ENCODE peak calls at places on chromosomes 11 and 22, in eight cellular contexts. One of them, this sample, is unnamed.
A peak's percentile ranks its signal among the peaks of the same experiment; 100 is the strongest.

GRCh38 chr11:128334311-128335044 is 252.9 kb downstream of the ETS1 start:
- DNase-seq in right lobe of liver: peak; percentile 69
- DNase-seq in foreskin keratinocyte: no peak
- DNase-seq in gastrocnemius medialis: no peak
- DNase-seq in lower lobe of right lung: peak; percentile 52
- DNase-seq in left lung: no peak
- DNase-seq in body of pancreas: peak; percentile 12
- DNase-seq in PC-9: no peak
- DNase-seq in this sample: no peak

GRCh38 chr22:21858025-21858764 is 9.2 kb downstream of the MAPK1 start:
- DNase-seq in left lung: no peak
- DNase-seq in PC-9: no peak
- DNase-seq in body of pancreas: no peak
- DNase-seq in lower lobe of right lung: no peak
- DNase-seq in right lobe of liver: no peak
- DNase-seq in gastrocnemius medialis: no peak
- DNase-seq in foreskin keratinocyte: no peak
- DNase-seq in this sample: no peak

GRCh38 chr11:35655856-35656255 is 6.7 kb upstream of the TRIM44 start:
- DNase-seq in body of pancreas: no peak
- DNase-seq in foreskin keratinocyte: no peak
- DNase-seq in left lung: no peak
- DNase-seq in gastrocnemius medialis: no peak
- DNase-seq in lower lobe of right lung: no peak
- DNase-seq in PC-9: no peak
- DNase-seq in right lobe of liver: no peak
- DNase-seq in this sample: no peak

GRCh38 chr11:61961570-61962212 is 5.7 kb downstream of the FTH1 start:
- DNase-seq in body of pancreas: peak; percentile 70
- DNase-seq in left lung: no peak
- DNase-seq in PC-9: peak; percentile 76
- DNase-seq in lower lobe of right lung: no peak
- DNase-seq in foreskin keratinocyte: no peak
- DNase-seq in gastrocnemius medialis: peak; percentile 53
- DNase-seq in right lobe of liver: no peak
- DNase-seq in this sample: no peak

GRCh38 chr11:125147280-125147679 is 17.3 kb upstream of the PKNOX2 start:
- DNase-seq in lower lobe of right lung: no peak
- DNase-seq in foreskin keratinocyte: no peak
- DNase-seq in PC-9: no peak
- DNase-seq in gastrocnemius medialis: no peak
- DNase-seq in right lobe of liver: no peak
- DNase-seq in left lung: no peak
- DNase-seq in body of pancreas: no peak
- DNase-seq in this sample: no peak

GRCh38 chr22:48253136-48253535 is 1490.7 kb downstream of the TBC1D22A start:
- DNase-seq in right lobe of liver: no peak
- DNase-seq in gastrocnemius medialis: no peak
- DNase-seq in foreskin keratinocyte: no peak
- DNase-seq in body of pancreas: no peak
- DNase-seq in lower lobe of right lung: no peak
- DNase-seq in left lung: no peak
- DNase-seq in PC-9: no peak
- DNase-seq in this sample: no peak

GRCh38 chr11:132430352-132431091 is 1060.1 kb downstream of the NTM start:
- DNase-seq in body of pancreas: no peak
- DNase-seq in lower lobe of right lung: no peak
- DNase-seq in right lobe of liver: no peak
- DNase-seq in gastrocnemius medialis: no peak
- DNase-seq in foreskin keratinocyte: no peak
- DNase-seq in PC-9: no peak
- DNase-seq in left lung: no peak
- DNase-seq in this sample: no peak

GRCh38 chr11:57473208-57473930 is 13.0 kb downstream of the RTN4RL2 start:
- DNase-seq in gastrocnemius medialis: no peak
- DNase-seq in left lung: no peak
- DNase-seq in PC-9: no peak
- DNase-seq in lower lobe of right lung: no peak
- DNase-seq in body of pancreas: no peak
- DNase-seq in foreskin keratinocyte: no peak
- DNase-seq in right lobe of liver: no peak
- DNase-seq in this sample: no peak

GRCh38 chr22:39739338-39740027 is 154.1 kb downstream of the ENTHD1 start:
- DNase-seq in left lung: no peak
- DNase-seq in right lobe of liver: no peak
- DNase-seq in foreskin keratinocyte: peak; percentile 22
- DNase-seq in body of pancreas: no peak
- DNase-seq in lower lobe of right lung: no peak
- DNase-seq in gastrocnemius medialis: no peak
- DNase-seq in PC-9: no peak
- DNase-seq in this sample: no peak

GRCh38 chr11:10076458-10077141 is 217.4 kb downstream of the SBF2 start:
- DNase-seq in PC-9: no peak
- DNase-seq in body of pancreas: peak; percentile 59
- DNase-seq in foreskin keratinocyte: no peak
- DNase-seq in right lobe of liver: peak; percentile 80
- DNase-seq in lower lobe of right lung: no peak
- DNase-seq in left lung: peak; percentile 76
- DNase-seq in gastrocnemius medialis: no peak
- DNase-seq in this sample: no peak

GRCh38 chr11:132361011-132361550 is 990.7 kb downstream of the NTM start:
- DNase-seq in lower lobe of right lung: no peak
- DNase-seq in gastrocnemius medialis: no peak
- DNase-seq in body of pancreas: no peak
- DNase-seq in left lung: no peak
- DNase-seq in right lobe of liver: no peak
- DNase-seq in PC-9: no peak
- DNase-seq in foreskin keratinocyte: no peak
- DNase-seq in this sample: no peak

GRCh38 chr11:117837070-117837776 is 12.7 kb upstream of the FXYD2 start:
- DNase-seq in PC-9: no peak
- DNase-seq in lower lobe of right lung: no peak
- DNase-seq in left lung: peak; percentile 43
- DNase-seq in body of pancreas: no peak
- DNase-seq in foreskin keratinocyte: no peak
- DNase-seq in right lobe of liver: peak; percentile 33
- DNase-seq in gastrocnemius medialis: no peak
- DNase-seq in this sample: no peak

GRCh38 chr22:36580846-36581245 is 51.9 kb upstream of the EIF3D start:
- DNase-seq in right lobe of liver: peak; percentile 12
- DNase-seq in PC-9: no peak
- DNase-seq in foreskin keratinocyte: no peak
- DNase-seq in left lung: no peak
- DNase-seq in body of pancreas: no peak
- DNase-seq in lower lobe of right lung: no peak
- DNase-seq in gastrocnemius medialis: no peak
- DNase-seq in this sample: no peak

GRCh38 chr11:693887-694562 is 997 bp downstream of the DEAF1 start:
- DNase-seq in gastrocnemius medialis: no peak
- DNase-seq in foreskin keratinocyte: no peak
- DNase-seq in lower lobe of right lung: peak; percentile 69
- DNase-seq in PC-9: no peak
- DNase-seq in right lobe of liver: no peak
- DNase-seq in body of pancreas: peak; percentile 61
- DNase-seq in left lung: peak; percentile 80
- DNase-seq in this sample: no peak

GRCh38 chr11:107928767-107929507 is 689 bp downstream of the RAB39A start:
- DNase-seq in body of pancreas: peak; percentile 11
- DNase-seq in left lung: no peak
- DNase-seq in right lobe of liver: peak; percentile 55
- DNase-seq in PC-9: no peak
- DNase-seq in lower lobe of right lung: no peak
- DNase-seq in gastrocnemius medialis: no peak
- DNase-seq in foreskin keratinocyte: no peak
- DNase-seq in this sample: no peak

GRCh38 chr11:62854825-62855570 is 15.6 kb upstream of the WDR74 start:
- DNase-seq in left lung: no peak
- DNase-seq in body of pancreas: no peak
- DNase-seq in gastrocnemius medialis: no peak
- DNase-seq in PC-9: no peak
- DNase-seq in foreskin keratinocyte: no peak
- DNase-seq in lower lobe of right lung: no peak
- DNase-seq in right lobe of liver: no peak
- DNase-seq in this sample: no peak

GRCh38 chr11:71446942-71447688 is 1.1 kb downstream of the DHCR7 start:
- DNase-seq in PC-9: peak; percentile 83
- DNase-seq in body of pancreas: no peak
- DNase-seq in right lobe of liver: peak; percentile 74
- DNase-seq in foreskin keratinocyte: peak; percentile 59
- DNase-seq in left lung: no peak
- DNase-seq in lower lobe of right lung: no peak
- DNase-seq in gastrocnemius medialis: no peak
- DNase-seq in this sample: peak; percentile 7

GRCh38 chr11:10550988-10551657 is 10.1 kb upstream of the RNF141 start:
- DNase-seq in PC-9: no peak
- DNase-seq in left lung: no peak
- DNase-seq in lower lobe of right lung: no peak
- DNase-seq in body of pancreas: no peak
- DNase-seq in right lobe of liver: no peak
- DNase-seq in gastrocnemius medialis: no peak
- DNase-seq in foreskin keratinocyte: no peak
- DNase-seq in this sample: no peak

GRCh38 chr11:66192181-66192888 is 76.1 kb upstream of the RAB1B start:
- DNase-seq in gastrocnemius medialis: no peak
- DNase-seq in lower lobe of right lung: no peak
- DNase-seq in left lung: no peak
- DNase-seq in PC-9: no peak
- DNase-seq in foreskin keratinocyte: no peak
- DNase-seq in body of pancreas: no peak
- DNase-seq in right lobe of liver: no peak
- DNase-seq in this sample: no peak

GRCh38 chr11:118910309-118911112 is 15.2 kb downstream of the BCL9L start:
- DNase-seq in gastrocnemius medialis: peak; percentile 72
- DNase-seq in foreskin keratinocyte: peak; percentile 83
- DNase-seq in PC-9: peak; percentile 88
- DNase-seq in left lung: peak; percentile 90
- DNase-seq in lower lobe of right lung: peak; percentile 87
- DNase-seq in body of pancreas: peak; percentile 72
- DNase-seq in right lobe of liver: no peak
- DNase-seq in this sample: peak; percentile 81

GRCh38 chr11:112961751-112962747 is 829 bp downstream of the NCAM1 start:
- DNase-seq in right lobe of liver: peak; percentile 49
- DNase-seq in left lung: peak; percentile 77
- DNase-seq in body of pancreas: peak; percentile 11
- DNase-seq in PC-9: no peak
- DNase-seq in gastrocnemius medialis: no peak
- DNase-seq in lower lobe of right lung: peak; percentile 45
- DNase-seq in foreskin keratinocyte: no peak
- DNase-seq in this sample: no peak

GRCh38 chr11:73141309-73142127 is 600 bp downstream of the FCHSD2 start:
- DNase-seq in left lung: peak; percentile 87
- DNase-seq in PC-9: peak; percentile 64
- DNase-seq in foreskin keratinocyte: peak; percentile 28
- DNase-seq in gastrocnemius medialis: peak; percentile 38
- DNase-seq in lower lobe of right lung: peak; percentile 87
- DNase-seq in right lobe of liver: peak; percentile 88
- DNase-seq in body of pancreas: peak; percentile 70
- DNase-seq in this sample: no peak
- TF ChIP-seq CTCF in left lung: no peak
- TF ChIP-seq CTCF in PC-9: no peak
- TF ChIP-seq CTCF in foreskin keratinocyte: no peak
- TF ChIP-seq CTCF in gastrocnemius medialis: no peak
- TF ChIP-seq CTCF in lower lobe of right lung: no peak
- TF ChIP-seq CTCF in right lobe of liver: no peak
- TF ChIP-seq CTCF in body of pancreas: no peak
- TF ChIP-seq CTCF in this sample: no peak

DNA sequence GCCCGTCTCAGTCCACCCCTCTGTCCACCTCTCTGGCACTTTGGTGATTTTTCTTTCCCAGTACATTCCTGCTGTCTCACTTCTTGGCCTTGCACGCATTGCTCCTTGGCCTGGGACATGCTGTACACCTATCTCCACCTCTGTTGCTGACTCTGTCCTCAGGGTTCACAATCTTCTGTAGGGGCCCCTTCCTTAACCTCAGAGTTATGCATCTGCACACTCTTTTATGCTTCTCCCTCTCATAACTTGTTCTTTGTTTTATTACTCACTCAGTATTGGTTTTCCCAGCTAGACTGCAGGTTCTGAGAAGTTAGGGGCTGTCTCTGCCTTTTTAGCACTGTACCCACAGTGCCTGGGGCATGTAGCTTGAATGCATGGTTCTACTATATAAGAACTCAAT is 139.1 kb upstream of the MTMR2 start:
- DNase-seq in left lung: no peak
- DNase-seq in PC-9: no peak
- DNase-seq in gastrocnemius medialis: no peak
- DNase-seq in lower lobe of right lung: no peak
- DNase-seq in foreskin keratinocyte: no peak
- DNase-seq in right lobe of liver: no peak
- DNase-seq in body of pancreas: no peak
- DNase-seq in this sample: no peak
- H3K27ac ChIP-seq in left lung: no peak overlapping the region
- H3K27ac ChIP-seq in PC-9: peak overlapping the region; percentile 66
- H3K27ac ChIP-seq in gastrocnemius medialis: no peak overlapping the region
- H3K27ac ChIP-seq in lower lobe of right lung: no peak overlapping the region
- H3K27ac ChIP-seq in foreskin keratinocyte: no peak overlapping the region
- H3K27ac ChIP-seq in right lobe of liver: no peak overlapping the region
- H3K27ac ChIP-seq in body of pancreas: no peak overlapping the region
- H3K27ac ChIP-seq in this sample: no peak overlapping the region

GRCh38 chr11:120712862-120713770 is 201.6 kb downstream of the GRIK4 start:
- DNase-seq in gastrocnemius medialis: no peak
- DNase-seq in body of pancreas: no peak
- DNase-seq in left lung: no peak
- DNase-seq in lower lobe of right lung: no peak
- DNase-seq in foreskin keratinocyte: no peak
- DNase-seq in right lobe of liver: no peak
- DNase-seq in PC-9: no peak
- DNase-seq in this sample: no peak

GRCh38 chr11:120717623-120718022 is 206.1 kb downstream of the GRIK4 start:
- DNase-seq in left lung: no peak
- DNase-seq in PC-9: no peak
- DNase-seq in body of pancreas: no peak
- DNase-seq in right lobe of liver: no peak
- DNase-seq in lower lobe of right lung: no peak
- DNase-seq in foreskin keratinocyte: no peak
- DNase-seq in gastrocnemius medialis: no peak
- DNase-seq in this sample: no peak

GRCh38 chr11:120717042-120717441 is 205.5 kb downstream of the GRIK4 start:
- DNase-seq in lower lobe of right lung: no peak
- DNase-seq in body of pancreas: no peak
- DNase-seq in right lobe of liver: no peak
- DNase-seq in PC-9: no peak
- DNase-seq in left lung: no peak
- DNase-seq in gastrocnemius medialis: no peak
- DNase-seq in foreskin keratinocyte: no peak
- DNase-seq in this sample: no peak

GRCh38 chr11:120714448-120714847 is 202.9 kb downstream of the GRIK4 start:
- DNase-seq in lower lobe of right lung: no peak
- DNase-seq in gastrocnemius medialis: no peak
- DNase-seq in body of pancreas: no peak
- DNase-seq in left lung: no peak
- DNase-seq in foreskin keratinocyte: no peak
- DNase-seq in right lobe of liver: no peak
- DNase-seq in PC-9: no peak
- DNase-seq in this sample: no peak

GRCh38 chr11:120715239-120715638 is 203.7 kb downstream of the GRIK4 start:
- DNase-seq in lower lobe of right lung: no peak
- DNase-seq in PC-9: no peak
- DNase-seq in left lung: no peak
- DNase-seq in body of pancreas: no peak
- DNase-seq in foreskin keratinocyte: no peak
- DNase-seq in right lobe of liver: no peak
- DNase-seq in gastrocnemius medialis: no peak
- DNase-seq in this sample: no peak
- TF ChIP-seq CTCF in lower lobe of right lung: peak; percentile 33
- TF ChIP-seq CTCF in PC-9: peak; percentile 46
- TF ChIP-seq CTCF in left lung: peak; percentile 27
- TF ChIP-seq CTCF in body of pancreas: peak; percentile 24
- TF ChIP-seq CTCF in foreskin keratinocyte: peak; percentile 18
- TF ChIP-seq CTCF in right lobe of liver: peak; percentile 27
- TF ChIP-seq CTCF in gastrocnemius medialis: no peak
- TF ChIP-seq CTCF in this sample: peak; percentile 68

GRCh38 chr11:120797133-120797532 is 226.8 kb upstream of the TBCEL start:
- DNase-seq in body of pancreas: no peak
- DNase-seq in lower lobe of right lung: no peak
- DNase-seq in right lobe of liver: no peak
- DNase-seq in left lung: no peak
- DNase-seq in gastrocnemius medialis: no peak
- DNase-seq in foreskin keratinocyte: no peak
- DNase-seq in PC-9: no peak
- DNase-seq in this sample: no peak
- H3K27ac ChIP-seq in body of pancreas: no peak overlapping the region
- H3K27ac ChIP-seq in lower lobe of right lung: no peak overlapping the region
- H3K27ac ChIP-seq in right lobe of liver: no peak overlapping the region
- H3K27ac ChIP-seq in left lung: no peak overlapping the region
- H3K27ac ChIP-seq in gastrocnemius medialis: no peak overlapping the region
- H3K27ac ChIP-seq in foreskin keratinocyte: no peak overlapping the region
- H3K27ac ChIP-seq in PC-9: no peak overlapping the region
- H3K27ac ChIP-seq in this sample: no peak overlapping the region